ENCODE peak calls at places on chromosome 11, in seven cellular contexts. O is bronchial epithelial cell, E is IMR-90, Z is pancreas, T is brain microvascular endothelial cell, V is cardiac fibroblast, L is fibroblast of the aortic adventitia. F is an unnamed sample.

GRCh38 chr11:19905280-19905853 is 192.7 kb downstream of the NAV2 start:
- DNase-seq in O (peak; percentile 54), E (peak; percentile 67), Z (no peak), T (no peak), V (peak; percentile 65), L (peak; percentile 79), F (peak; percentile 38)

GRCh38 chr11:63914896-63915681 is 1.9 kb downstream of the RCOR2 start:
- DNase-seq in O (no peak), E (no peak), Z (no peak), T (no peak), V (no peak), L (no peak), F (no peak)

GRCh38 chr11:19874241-19874640 is 161.6 kb downstream of the NAV2 start:
- DNase-seq in O (no peak), E (no peak), Z (no peak), T (no peak), V (no peak), L (no peak), F (no peak)

GRCh38 chr11:120306519-120307242 is 18.4 kb upstream of the TLCD5 start:
- DNase-seq in O (peak; percentile 95), E (peak; percentile 91), Z (no peak), T (peak; percentile 86), V (peak; percentile 95), L (peak; percentile 96), F (peak; percentile 74)

GRCh38 chr11:6505577-6506240 is 8.6 kb downstream of the DNHD1 start:
- DNase-seq in O (peak; percentile 93), E (peak; percentile 75), Z (no peak), T (peak; percentile 59), V (peak; percentile 81), L (peak; percentile 73), F (peak; percentile 24)

GRCh38 chr11:131467645-131468270 is 97.3 kb downstream of the NTM start:
- DNase-seq in O (no peak), E (no peak), Z (no peak), T (no peak), V (no peak), L (no peak), F (no peak)

GRCh38 chr11:65419773-65420481 is 2.7 kb upstream of the NEAT1 start:
- DNase-seq in O (peak; percentile 91), E (peak; percentile 89), Z (peak; percentile 95), T (peak; percentile 92), V (peak; percentile 95), L (peak; percentile 97), F (peak; percentile 87)

GRCh38 chr11:2927851-2928604 is 1.2 kb downstream of the PHLDA2 start:
- DNase-seq in O (no peak), E (peak; percentile 28), Z (no peak), T (no peak), V (peak; percentile 55), L (peak; percentile 37), F (no peak)

GRCh38 chr11:82117339-82117738 is 616.3 kb downstream of the FAM181B start:
- DNase-seq in O (no peak), E (no peak), Z (no peak), T (no peak), V (no peak), L (no peak), F (no peak)

GRCh38 chr11:11582261-11582701 is 39.5 kb downstream of the GALNT18 start:
- DNase-seq in O (no peak), E (no peak), Z (no peak), T (no peak), V (peak; percentile 1), L (peak; percentile 16), F (no peak)

GRCh38 chr11:117686711-117687110 is 110.3 kb downstream of the DSCAML1 start:
- DNase-seq in O (peak; percentile 6), E (no peak), Z (no peak), T (no peak), V (peak; percentile 1), L (no peak), F (no peak)

GRCh38 chr11:10556590-10556989 is 11.9 kb downstream of the LYVE1 start:
- DNase-seq in O (no peak), E (no peak), Z (no peak), T (no peak), V (no peak), L (no peak), F (no peak)

GRCh38 chr11:43558056-43558455 is 122.5 kb upstream of the HSD17B12 start:
- DNase-seq in O (no peak), E (no peak), Z (no peak), T (no peak), V (no peak), L (no peak), F (no peak)

GRCh38 chr11:76361365-76361764 is 19.6 kb downstream of the THAP12 start:
- DNase-seq in O (no peak), E (no peak), Z (no peak), T (no peak), V (no peak), L (peak; percentile 45), F (no peak)

GRCh38 chr11:69613594-69613993 is 27.4 kb upstream of the CCND1 start:
- DNase-seq in O (no peak), E (no peak), Z (no peak), T (no peak), V (no peak), L (no peak), F (no peak)

GRCh38 chr11:69617220-69617619 is 23.7 kb upstream of the CCND1 start:
- DNase-seq in O (no peak), E (no peak), Z (no peak), T (no peak), V (no peak), L (no peak), F (no peak)

GRCh38 chr11:69614085-69614484 is 26.9 kb upstream of the CCND1 start:
- DNase-seq in O (no peak), E (no peak), Z (no peak), T (no peak), V (no peak), L (no peak), F (no peak)

GRCh38 chr11:69617682-69618081 is 23.3 kb upstream of the CCND1 start:
- DNase-seq in O (no peak), E (no peak), Z (no peak), T (no peak), V (no peak), L (no peak), F (no peak)

DNA sequence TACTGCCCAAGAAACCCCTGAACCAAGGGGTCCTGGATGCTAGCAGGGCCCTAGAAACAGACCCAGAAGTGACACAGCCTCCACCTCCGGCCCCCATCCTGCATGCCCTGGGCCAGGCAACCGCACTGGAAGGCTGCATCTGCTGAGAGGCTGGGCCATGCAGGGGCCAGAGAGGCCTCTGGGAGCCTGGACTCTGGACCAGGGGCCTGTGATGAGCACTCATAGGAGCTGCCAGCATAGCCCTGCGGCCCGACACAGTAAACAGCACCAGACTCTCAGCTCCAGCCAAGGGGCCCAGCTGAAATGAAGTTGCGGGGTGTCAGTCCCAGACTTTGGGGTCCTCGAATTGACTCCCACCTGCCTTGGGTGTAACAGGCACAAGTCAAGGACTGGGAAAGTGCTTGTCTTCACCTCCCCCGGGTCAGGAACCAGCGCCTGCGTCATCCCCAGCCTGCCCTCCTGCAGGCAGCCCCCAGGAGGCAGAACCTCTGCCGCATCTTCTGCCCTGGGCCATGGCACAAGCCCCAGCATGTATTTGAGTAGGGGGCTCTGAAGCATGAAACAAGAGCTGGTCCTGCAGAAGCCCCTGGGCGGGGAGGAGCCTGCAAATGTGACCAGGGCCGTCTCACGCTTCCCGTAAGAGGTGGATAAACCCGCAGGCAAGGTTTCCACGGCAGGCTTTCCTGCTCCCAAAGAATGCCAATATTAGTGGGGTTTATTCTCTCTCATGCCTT is 25.2 kb upstream of the CCND1 start:
- DNase-seq in O (no peak), E (no peak), Z (no peak), T (no peak), V (no peak), L (no peak), F (no peak)
- TF ChIP-seq CTCF in O (no peak), E (no peak), Z (no peak), T (peak; percentile 2), V (no peak), L (no peak), F (no peak)

DNA sequence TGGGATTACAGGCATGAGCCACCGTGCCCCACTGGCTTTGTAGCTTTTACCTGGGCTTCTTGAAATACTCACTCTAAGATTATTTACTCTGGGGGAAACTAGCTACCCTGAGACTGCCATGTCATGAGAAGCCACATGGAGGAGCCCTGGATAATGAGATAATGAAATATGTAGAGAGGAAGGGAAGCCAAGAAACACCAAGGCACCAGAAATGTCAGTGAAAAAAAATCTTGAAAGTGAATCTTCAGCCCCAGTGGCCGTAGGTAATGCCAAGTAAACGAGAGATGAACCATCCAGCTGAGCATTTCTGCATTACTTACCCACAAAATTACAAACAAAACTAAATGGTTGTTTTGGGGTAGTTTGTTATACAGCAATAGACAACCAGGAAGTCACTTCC is 125.6 kb downstream of the APIP start:
- DNase-seq in O (peak; percentile 28), E (no peak), Z (no peak), T (no peak), V (peak; percentile 21), L (no peak), F (no peak)
- TF ChIP-seq CTCF in O (peak; percentile 18), E (no peak), Z (no peak), T (peak; percentile 30), V (no peak), L (no peak), F (no peak)

GRCh38 chr11:133070053-133070713 is 462.1 kb downstream of the OPCML start:
- DNase-seq in O (no peak), E (no peak), Z (no peak), T (no peak), V (no peak), L (no peak), F (no peak)

GRCh38 chr11:133058501-133058900 is 473.8 kb downstream of the OPCML start:
- DNase-seq in O (no peak), E (no peak), Z (no peak), T (no peak), V (no peak), L (no peak), F (no peak)

GRCh38 chr11:133064961-133065360 is 467.3 kb downstream of the OPCML start:
- DNase-seq in O (no peak), E (no peak), Z (no peak), T (no peak), V (no peak), L (no peak), F (no peak)

GRCh38 chr11:133065847-133066485 is 466.3 kb downstream of the OPCML start:
- DNase-seq in O (no peak), E (no peak), Z (no peak), T (no peak), V (no peak), L (no peak), F (no peak)

DNA sequence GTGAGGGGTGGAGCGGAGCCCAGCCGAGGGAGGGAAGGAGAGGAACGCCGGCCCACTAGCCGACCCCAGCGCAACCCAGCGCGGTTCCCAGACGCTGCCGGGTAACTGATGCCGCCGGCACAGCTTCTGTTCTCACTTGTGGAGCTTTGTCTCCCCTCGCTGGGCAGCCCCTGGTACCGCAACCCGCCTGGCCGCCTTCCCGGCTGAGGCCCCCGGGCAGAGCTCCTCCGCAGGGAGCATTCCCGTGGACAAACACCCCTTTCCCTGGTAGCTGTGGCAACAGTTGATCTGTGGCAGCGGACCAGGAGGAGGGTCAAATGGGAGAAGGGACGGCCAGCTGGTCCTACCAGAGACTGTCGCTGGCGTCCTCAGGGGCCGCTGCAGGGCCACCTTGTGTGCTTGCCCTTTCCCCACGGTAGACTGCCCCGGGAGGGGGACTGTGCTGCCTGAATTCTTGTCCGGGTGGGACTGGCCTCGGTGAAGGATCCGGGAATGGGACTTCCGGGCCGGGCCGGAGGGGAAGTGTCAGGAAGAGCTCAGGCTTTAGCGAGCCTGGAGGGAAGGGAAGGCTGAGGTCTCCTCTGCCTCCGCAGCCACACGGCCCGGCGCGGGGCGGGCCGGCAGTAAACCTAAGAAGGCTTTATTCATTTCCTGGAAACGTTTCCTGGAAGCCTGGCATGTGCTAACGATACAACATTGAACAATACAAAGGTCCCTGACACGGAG is 468.0 kb downstream of the OPCML start:
- DNase-seq in O (no peak), E (peak; percentile 48), Z (peak; percentile 48), T (peak; percentile 68), V (peak; percentile 32), L (peak; percentile 1), F (no peak)
- TF ChIP-seq CTCF in O (peak; percentile 44), E (peak; percentile 63), Z (peak; percentile 47), T (peak; percentile 88), V (peak; percentile 48), L (no peak), F (peak; percentile 48)

GRCh38 chr11:114569781-114570180 is 10.1 kb upstream of the NXPE1 start:
- DNase-seq in O (no peak), E (no peak), Z (no peak), T (no peak), V (no peak), L (no peak), F (no peak)
- TF ChIP-seq CTCF in O (no peak), E (no peak), Z (no peak), T (no peak), V (no peak), L (no peak), F (no peak)